ENCODE peak calls at places on chromosomes 4 and X, in six cellular contexts. K is activated effector memory CD4-positive, alpha-beta T cell treated with anti-CD3 and anti-CD28 coated beads, Interleukin-2, amount 50 U/mL, for 16 hours; F is GM23248; O is ACHN; T is EH; E is fibroblast of mammary gland. D is an unnamed sample.

GRCh38 chr4:14583331-14583730 is 418.9 kb upstream of the CPEB2 start:
- DNase-seq in K (no peak), F (no peak), O (no peak), T (no peak), E (no peak), D (peak)

GRCh38 chr4:84502333-84502954 is 3.4 kb upstream of the NKX6-1 start:
- DNase-seq in K (no peak), F (no peak), O (no peak), T (no peak), E (no peak), D (no peak)

GRCh38 chrX:6384391-6384790 is 150.5 kb downstream of the VCX3A start:
- DNase-seq in K (no peak), F (no peak), O (no peak), T (no peak), E (no peak), D (no peak)

GRCh38 chr4:127249066-127249766 is 383.5 kb upstream of the INTU start:
- DNase-seq in K (no peak), F (peak), O (no peak), T (peak), E (peak), D (peak)

GRCh38 chrX:136767104-136767941 is 13.4 kb downstream of the ARHGEF6 start:
- DNase-seq in K (peak), F (peak), O (peak), T (peak), E (peak), D (peak)

GRCh38 chrX:119008122-119008744 is 33.8 kb downstream of the LONRF3 start:
- DNase-seq in K (peak), F (peak), O (peak), T (peak), E (peak), D (peak)

GRCh38 chr4:2685541-2685940 is 70.6 kb downstream of the TNIP2 start:
- DNase-seq in K (no peak), F (peak), O (no peak), T (peak), E (peak), D (peak)

GRCh38 chrX:134782796-134783195 is 124.5 kb upstream of the PLAC1 start:
- DNase-seq in K (no peak), F (peak), O (peak), T (peak), E (peak), D (peak)

GRCh38 chrX:42678133-42678532 is 99.8 kb downstream of the PPP1R2C start:
- DNase-seq in K (no peak), F (peak), O (peak), T (peak), E (peak), D (peak)

GRCh38 chrX:77431227-77431626 is 16.0 kb upstream of the FGF16 start:
- DNase-seq in K (no peak), F (peak), O (no peak), T (peak), E (peak), D (peak)

GRCh38 chrX:81355436-81355835 is 153.5 kb downstream of the SH3BGRL start:
- DNase-seq in K (no peak), F (no peak), O (no peak), T (no peak), E (no peak), D (no peak)

GRCh38 chr4:153296424-153296823 is 48.1 kb upstream of the MND1 start:
- DNase-seq in K (no peak), F (peak), O (no peak), T (peak), E (peak), D (no peak)

GRCh38 chr4:48907706-48908477 is 1.3 kb upstream of the OCIAD2 start:
- DNase-seq in K (no peak), F (no peak), O (no peak), T (no peak), E (no peak), D (no peak)

GRCh38 chrX:128928636-128929035 is 594.7 kb downstream of the SMARCA1 start:
- DNase-seq in K (no peak), F (no peak), O (no peak), T (no peak), E (no peak), D (no peak)

GRCh38 chr4:153207561-153207960 is 3.3 kb downstream of the TRIM2 start:
- DNase-seq in K (no peak), F (peak), O (peak), T (peak), E (peak), D (peak)

GRCh38 chr4:102878901-102879300 is 10.1 kb downstream of the CISD2 start:
- DNase-seq in K (no peak), F (no peak), O (no peak), T (no peak), E (no peak), D (no peak)

GRCh38 chr4:157115613-157116340 is 39.8 kb downstream of the GLRB start:
- DNase-seq in K (no peak), F (peak), O (peak), T (peak), E (peak), D (peak)

GRCh38 chrX:126799059-126799458 is 20.5 kb upstream of the PRR32 start:
- DNase-seq in K (no peak), F (no peak), O (no peak), T (no peak), E (no peak), D (peak)

GRCh38 chrX:13346646-13347045 is 26.8 kb upstream of the ATXN3L start:
- DNase-seq in K (no peak), F (no peak), O (no peak), T (no peak), E (no peak), D (no peak)

GRCh38 chr4:115944146-115944905 is 830.9 kb upstream of the NDST4 start:
- DNase-seq in K (no peak), F (no peak), O (no peak), T (no peak), E (no peak), D (no peak)

GRCh38 chr4:182254381-182254780 is 11.2 kb downstream of the TENM3 start:
- DNase-seq in K (no peak), F (no peak), O (no peak), T (no peak), E (no peak), D (no peak)